ENCODE peak calls at places on chromosome 11, in nine cellular contexts. T is neural progenitor cell, J is SK-N-SH, V is EL, M is NCI-H460, N is cardiac septum, Y is endothelial cell, B is NCI-H345, W is mucosa of gallbladder. P is an unnamed sample.

GRCh38 chr11:64588701-64589100 is 2.3 kb upstream of the SLC22A12 start:
- DNase-seq in T (no peak), W (no peak), Y (no peak), N (no peak), M (no peak), V (no peak), J (no peak), B (no peak), P (no peak)

GRCh38 chr11:64534391-64534801 is 56.6 kb upstream of the SLC22A12 start:
- DNase-seq in B (no peak), T (no peak), Y (no peak), W (no peak), V (no peak), M (no peak), J (no peak), N (peak), P (no peak)

GRCh38 chr11:116199182-116199581 is 573.6 kb downstream of the BUD13 start:
- DNase-seq in W (no peak), T (no peak), Y (no peak), J (peak), N (peak), V (no peak), B (peak), M (no peak), P (no peak)

GRCh38 chr11:82775736-82776346 is 42.2 kb upstream of the FAM181B start:
- DNase-seq in J (peak), B (no peak), M (peak), V (peak), N (no peak), Y (peak), W (no peak), T (peak), P (peak)

GRCh38 chr11:129484068-129484467 is 108.4 kb downstream of the BARX2 start:
- DNase-seq in N (no peak), M (no peak), Y (no peak), W (no peak), V (no peak), J (no peak), B (no peak), T (no peak), P (no peak)

GRCh38 chr11:72598901-72599300 is 75.3 kb downstream of the PDE2A start:
- DNase-seq in Y (peak), B (no peak), N (no peak), T (peak), J (peak), V (peak), W (peak), M (peak), P (peak)

GRCh38 chr11:22797081-22797480 is 32.5 kb downstream of the SVIP start:
- DNase-seq in W (no peak), T (no peak), M (no peak), V (no peak), Y (no peak), N (no peak), B (no peak), J (no peak), P (no peak)

GRCh38 chr11:123195182-123196059 is at the start of gene CLMP:
- DNase-seq in J (peak), T (peak), W (peak), M (no peak), B (no peak), V (peak), Y (peak), N (no peak), P (peak)

GRCh38 chr11:2453436-2453835 is 8.6 kb downstream of the KCNQ1 start:
- DNase-seq in M (no peak), J (no peak), B (no peak), W (no peak), V (no peak), N (peak), T (no peak), Y (no peak), P (no peak)

GRCh38 chr11:70456921-70457532 is 58.7 kb downstream of the CTTN start:
- DNase-seq in B (no peak), N (peak), M (peak), W (no peak), Y (no peak), T (no peak), V (no peak), J (no peak), P (no peak)

GRCh38 chr11:1460994-1461805 is 25.4 kb downstream of the MOB2 start:
- DNase-seq in Y (no peak), T (no peak), W (no peak), J (no peak), V (no peak), B (no peak), M (no peak), N (no peak), P (no peak)

GRCh38 chr11:120133216-120134105 is 4.5 kb downstream of the TRIM29 start:
- DNase-seq in N (peak), V (no peak), Y (no peak), T (no peak), B (no peak), J (peak), W (no peak), M (no peak), P (peak)

GRCh38 chr11:36402568-36403181 is 106.6 kb downstream of the PRR5L start:
- DNase-seq in J (no peak), V (no peak), N (no peak), Y (peak), T (no peak), W (no peak), B (no peak), M (no peak), P (no peak)

GRCh38 chr11:64247729-64248531 is 1.2 kb upstream of the PPP1R14B start:
- DNase-seq in J (no peak), Y (no peak), N (no peak), V (no peak), T (no peak), B (peak), W (no peak), M (no peak), P (no peak)

GRCh38 chr11:130449996-130450419 is 1.6 kb downstream of the ADAMTS15 start:
- DNase-seq in N (peak), B (no peak), V (peak), W (peak), Y (peak), T (peak), M (no peak), J (peak), P (peak)

GRCh38 chr11:68142028-68142412 is 20.8 kb upstream of the CHKA start:
- DNase-seq in N (no peak), J (no peak), M (no peak), V (no peak), B (no peak), Y (no peak), W (no peak), T (no peak), P (no peak)

GRCh38 chr11:30683176-30683575 is 97.0 kb upstream of the MPPED2 start:
- DNase-seq in J (no peak), T (no peak), Y (no peak), V (no peak), B (no peak), M (no peak), N (no peak), W (no peak), P (no peak)

GRCh38 chr11:72353861-72354260 is 80.5 kb downstream of the CLPB start:
- DNase-seq in N (no peak), W (no peak), Y (peak), V (peak), T (no peak), B (peak), M (no peak), J (no peak), P (no peak)

GRCh38 chr11:93236741-93237675 is 39.2 kb upstream of the SLC36A4 start:
- DNase-seq in Y (peak), M (peak), J (peak), V (peak), N (no peak), B (peak), T (peak), W (peak), P (peak)

GRCh38 chr11:113267536-113267935 is 46.8 kb upstream of the TTC12 start:
- DNase-seq in M (no peak), Y (no peak), W (no peak), B (no peak), V (no peak), T (no peak), J (no peak), N (no peak), P (no peak)

GRCh38 chr11:19279455-19279854 is 38.7 kb upstream of the E2F8 start:
- DNase-seq in W (no peak), T (no peak), N (no peak), M (no peak), J (no peak), V (no peak), Y (no peak), B (no peak), P (peak)

GRCh38 chr11:4032097-4032496 is 62.5 kb upstream of the RRM1 start:
- DNase-seq in V (no peak), B (peak), J (no peak), W (no peak), N (no peak), M (no peak), Y (no peak), T (no peak), P (no peak)

GRCh38 chr11:131823772-131824171 is 453.4 kb downstream of the NTM start:
- DNase-seq in T (peak), Y (no peak), N (no peak), B (peak), M (no peak), W (no peak), J (no peak), V (no peak), P (no peak)

GRCh38 chr11:73308963-73309960 is 1.2 kb downstream of the ARHGEF17 start:
- DNase-seq in M (peak), W (peak), J (no peak), N (peak), T (peak), V (peak), B (no peak), Y (peak), P (peak)

GRCh38 chr11:118151421-118151820 is 1.2 kb downstream of the SCN4B start:
- DNase-seq in J (no peak), N (no peak), Y (no peak), V (no peak), M (no peak), T (no peak), B (no peak), W (no peak), P (no peak)

GRCh38 chr11:117989351-117990102 is 3.3 kb downstream of the IL10RA start:
- DNase-seq in N (no peak), B (no peak), J (no peak), V (no peak), T (no peak), Y (no peak), W (no peak), M (no peak), P (no peak)

GRCh38 chr11:104422320-104422944 is 258.5 kb upstream of the PDGFD start:
- DNase-seq in N (no peak), B (no peak), M (no peak), T (no peak), V (no peak), Y (no peak), W (no peak), J (no peak), P (no peak)

GRCh38 chr11:73143126-73143838 is 1.2 kb upstream of the FCHSD2 start:
- DNase-seq in B (no peak), Y (no peak), N (no peak), V (no peak), J (peak), T (peak), W (no peak), M (no peak), P (no peak)

GRCh38 chr11:4546876-4547275 is 1.9 kb downstream of the OR52M1 start:
- DNase-seq in Y (no peak), M (no peak), T (no peak), N (no peak), B (no peak), W (no peak), J (no peak), V (no peak), P (no peak)